ENCODE peak calls at places on chromosomes 16 and 17, in seven cellular contexts. Z is AG08396; R is Jurkat, Clone E6-1; G is mucosa of gallbladder; H is activated gamma-delta T cell treated with anti-CD3 and anti-CD28 coated beads, Interleukin-2, amount 50 U/mL, for 16 hours; W is amygdala; P is non-pigmented ciliary epithelial cell. V is an unnamed sample.

GRCh38 chr16:50841081-50841886 is 99.4 kb downstream of the CYLD start:
- DNase-seq in Z (no peak), G (no peak), W (no peak), P (no peak), H (no peak), R (no peak), V (no peak)

GRCh38 chr17:51461578-51462004 is 201.2 kb downstream of the UTP18 start:
- DNase-seq in Z (peak), W (no peak), G (peak), P (no peak), H (no peak), R (peak), V (peak)

GRCh38 chr17:78935419-78936323 is 10.5 kb upstream of the TIMP2 start:
- DNase-seq in R (no peak), W (no peak), Z (peak), P (peak), H (no peak), G (peak), V (peak)

GRCh38 chr17:72439893-72440502 is 319.2 kb downstream of the SOX9 start:
- DNase-seq in R (no peak), G (no peak), Z (no peak), P (no peak), W (no peak), H (no peak), V (no peak)

GRCh38 chr16:426906-427249 is 1.4 kb downstream of the RAB11FIP3 start:
- DNase-seq in W (peak), Z (peak), R (no peak), G (no peak), H (no peak), P (no peak), V (no peak)

GRCh38 chr17:80364091-80364691 is 50.8 kb upstream of the ENDOV start:
- DNase-seq in W (no peak), P (no peak), H (no peak), Z (no peak), G (no peak), R (no peak), V (peak)

GRCh38 chr17:78121801-78122220 is 6.7 kb downstream of the TMC6 start:
- DNase-seq in P (no peak), Z (no peak), H (no peak), G (no peak), R (no peak), W (no peak), V (no peak)

GRCh38 chr16:68778551-68779231 is 41.6 kb downstream of the CDH1 start:
- DNase-seq in G (peak), Z (no peak), H (no peak), W (no peak), P (no peak), R (no peak), V (peak)

GRCh38 chr17:76725580-76726230 is 701 bp downstream of the JMJD6 start:
- DNase-seq in G (peak), Z (peak), P (no peak), W (peak), H (peak), R (no peak), V (no peak)

GRCh38 chr17:17853811-17854527 is 17.2 kb upstream of the SREBF1 start:
- DNase-seq in W (no peak), R (no peak), H (no peak), G (no peak), P (no peak), Z (no peak), V (peak)

GRCh38 chr16:86513471-86514277 is 3.3 kb downstream of the FOXF1 start:
- DNase-seq in P (no peak), W (no peak), G (no peak), H (no peak), R (no peak), Z (no peak), V (no peak)

GRCh38 chr17:29933379-29933778 is 3.4 kb upstream of the SSH2 start:
- DNase-seq in G (no peak), Z (peak), P (no peak), R (no peak), W (no peak), H (no peak), V (peak)

GRCh38 chr17:71656987-71657858 is 463.6 kb upstream of the SOX9 start:
- DNase-seq in H (no peak), G (no peak), Z (no peak), R (no peak), W (no peak), P (no peak), V (no peak)

GRCh38 chr16:29881050-29881449 is 18.0 kb upstream of the CDIPT start:
- DNase-seq in W (no peak), R (no peak), G (no peak), Z (no peak), H (no peak), P (no peak), V (no peak)

GRCh38 chr16:49931931-49932330 is 76.0 kb upstream of the ZNF423 start:
- DNase-seq in H (no peak), P (no peak), W (no peak), G (no peak), Z (no peak), R (no peak), V (no peak)

GRCh38 chr16:30457256-30457655 is 11.6 kb upstream of the SEPHS2 start:
- DNase-seq in G (no peak), P (no peak), W (no peak), Z (no peak), R (no peak), H (no peak), V (no peak)

GRCh38 chr16:85137323-85138072 is 25.2 kb upstream of the CIBAR2 start:
- DNase-seq in P (no peak), H (no peak), Z (peak), W (peak), G (peak), R (no peak), V (no peak)